ENCODE peak calls at places on chromosomes 12 and 14, in nine cellular contexts. One of them, this sample, is unnamed.

GRCh38 chr12:93407963-93408283 is 30.2 kb downstream of the NUDT4 start:
- DNase-seq in astrocyte: no peak
- DNase-seq in IMR-90: no peak
- DNase-seq in stomach: no peak
- DNase-seq in lung: no peak
- DNase-seq in Peyer's patch: no peak
- DNase-seq in GM12878: no peak
- DNase-seq in uterus: no peak
- DNase-seq in tibial nerve: no peak
- DNase-seq in this sample: no peak

GRCh38 chr14:24879661-24880381 is 170.1 kb downstream of the STXBP6 start:
- DNase-seq in lung: no peak
- DNase-seq in astrocyte: no peak
- DNase-seq in stomach: no peak
- DNase-seq in tibial nerve: no peak
- DNase-seq in IMR-90: no peak
- DNase-seq in Peyer's patch: no peak
- DNase-seq in GM12878: no peak
- DNase-seq in uterus: no peak
- DNase-seq in this sample: no peak

GRCh38 chr14:100845341-100845740 is 19.4 kb downstream of the MEG3 start:
- DNase-seq in GM12878: no peak
- DNase-seq in uterus: no peak
- DNase-seq in IMR-90: no peak
- DNase-seq in Peyer's patch: no peak
- DNase-seq in tibial nerve: no peak
- DNase-seq in astrocyte: no peak
- DNase-seq in lung: no peak
- DNase-seq in stomach: no peak
- DNase-seq in this sample: no peak

GRCh38 chr14:25111061-25111601 is 61.2 kb upstream of the STXBP6 start:
- DNase-seq in tibial nerve: no peak
- DNase-seq in stomach: peak
- DNase-seq in GM12878: no peak
- DNase-seq in IMR-90: peak
- DNase-seq in Peyer's patch: no peak
- DNase-seq in astrocyte: peak
- DNase-seq in lung: no peak
- DNase-seq in uterus: no peak
- DNase-seq in this sample: no peak

GRCh38 chr12:14643247-14643646 is 53.2 kb downstream of the GUCY2C start:
- DNase-seq in uterus: no peak
- DNase-seq in GM12878: no peak
- DNase-seq in stomach: no peak
- DNase-seq in tibial nerve: no peak
- DNase-seq in IMR-90: no peak
- DNase-seq in lung: no peak
- DNase-seq in astrocyte: no peak
- DNase-seq in Peyer's patch: no peak
- DNase-seq in this sample: no peak

GRCh38 chr14:84961637-84962036 is 568.3 kb upstream of the FLRT2 start:
- DNase-seq in IMR-90: no peak
- DNase-seq in lung: no peak
- DNase-seq in astrocyte: no peak
- DNase-seq in tibial nerve: no peak
- DNase-seq in stomach: no peak
- DNase-seq in Peyer's patch: no peak
- DNase-seq in GM12878: no peak
- DNase-seq in uterus: no peak
- DNase-seq in this sample: no peak

GRCh38 chr12:25585662-25586061 is 32.6 kb upstream of the LMNTD1 start:
- DNase-seq in IMR-90: no peak
- DNase-seq in uterus: no peak
- DNase-seq in astrocyte: peak
- DNase-seq in tibial nerve: no peak
- DNase-seq in stomach: no peak
- DNase-seq in lung: no peak
- DNase-seq in GM12878: no peak
- DNase-seq in Peyer's patch: no peak
- DNase-seq in this sample: no peak

GRCh38 chr14:68246074-68246980 is 426.7 kb downstream of the RAD51B start:
- DNase-seq in Peyer's patch: no peak
- DNase-seq in stomach: no peak
- DNase-seq in tibial nerve: no peak
- DNase-seq in GM12878: no peak
- DNase-seq in IMR-90: no peak
- DNase-seq in lung: no peak
- DNase-seq in uterus: no peak
- DNase-seq in astrocyte: peak
- DNase-seq in this sample: no peak

GRCh38 chr14:75409425-75410205 is 18.2 kb upstream of the JDP2 start:
- DNase-seq in Peyer's patch: no peak
- DNase-seq in tibial nerve: no peak
- DNase-seq in uterus: no peak
- DNase-seq in IMR-90: no peak
- DNase-seq in lung: no peak
- DNase-seq in astrocyte: no peak
- DNase-seq in GM12878: no peak
- DNase-seq in stomach: no peak
- DNase-seq in this sample: no peak

GRCh38 chr12:110896559-110896958 is 23.8 kb downstream of the MYL2 start:
- DNase-seq in tibial nerve: no peak
- DNase-seq in uterus: no peak
- DNase-seq in lung: no peak
- DNase-seq in IMR-90: no peak
- DNase-seq in astrocyte: no peak
- DNase-seq in stomach: no peak
- DNase-seq in Peyer's patch: no peak
- DNase-seq in GM12878: no peak
- DNase-seq in this sample: no peak

GRCh38 chr14:23631702-23632460 is 4.3 kb upstream of the DHRS2 start:
- DNase-seq in GM12878: peak
- DNase-seq in IMR-90: peak
- DNase-seq in uterus: peak
- DNase-seq in tibial nerve: no peak
- DNase-seq in lung: peak
- DNase-seq in stomach: peak
- DNase-seq in astrocyte: peak
- DNase-seq in Peyer's patch: no peak
- DNase-seq in this sample: peak

DNA sequence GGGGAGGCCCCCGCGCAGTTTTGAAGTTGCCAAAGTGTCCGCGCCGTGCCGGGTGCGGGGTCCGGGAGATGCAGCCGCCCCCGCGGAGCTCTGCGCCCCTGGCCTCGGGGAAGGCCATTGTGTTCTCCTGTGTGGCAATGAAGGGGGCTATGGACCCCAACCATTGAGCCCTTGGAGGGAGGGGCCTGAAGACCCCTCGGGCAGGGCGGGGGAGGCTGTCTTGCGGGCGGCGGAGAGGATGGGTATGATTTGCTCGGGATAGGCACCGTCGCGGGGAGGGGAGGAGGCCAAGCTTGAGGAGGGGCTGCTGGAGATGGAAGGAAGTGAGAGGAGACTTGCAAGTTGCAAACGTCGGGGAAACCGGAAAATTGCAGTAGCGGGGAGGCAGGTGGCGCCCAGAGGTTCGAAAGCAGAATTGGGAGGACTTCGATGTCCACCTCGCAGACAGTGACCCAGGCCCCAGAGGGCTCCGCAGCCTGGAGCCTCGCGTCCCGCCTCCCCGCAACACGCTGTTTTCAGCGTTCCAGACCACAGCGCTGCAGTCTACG is 25.4 kb downstream of the BCL11B start:
- DNase-seq in uterus: no peak
- DNase-seq in Peyer's patch: peak
- DNase-seq in IMR-90: no peak
- DNase-seq in astrocyte: no peak
- DNase-seq in lung: no peak
- DNase-seq in GM12878: no peak
- DNase-seq in stomach: no peak
- DNase-seq in tibial nerve: no peak
- DNase-seq in this sample: no peak
- H3K4me3 ChIP-seq in uterus: no peak
- H3K4me3 ChIP-seq in Peyer's patch: peak
- H3K4me3 ChIP-seq in IMR-90: no peak
- H3K4me3 ChIP-seq in astrocyte: peak
- H3K4me3 ChIP-seq in lung: no peak
- H3K4me3 ChIP-seq in GM12878: no peak
- H3K4me3 ChIP-seq in stomach: peak
- H3K4me3 ChIP-seq in tibial nerve: peak
- H3K4me3 ChIP-seq in this sample: peak

GRCh38 chr12:108612788-108613282 is 15.0 kb upstream of the TMEM119 start:
- DNase-seq in GM12878: no peak
- DNase-seq in Peyer's patch: no peak
- DNase-seq in uterus: no peak
- DNase-seq in astrocyte: peak
- DNase-seq in stomach: no peak
- DNase-seq in lung: no peak
- DNase-seq in tibial nerve: no peak
- DNase-seq in IMR-90: no peak
- DNase-seq in this sample: no peak

GRCh38 chr12:108613548-108613947 is 15.7 kb upstream of the TMEM119 start:
- DNase-seq in uterus: no peak
- DNase-seq in stomach: no peak
- DNase-seq in tibial nerve: no peak
- DNase-seq in Peyer's patch: no peak
- DNase-seq in IMR-90: no peak
- DNase-seq in lung: no peak
- DNase-seq in astrocyte: no peak
- DNase-seq in GM12878: no peak
- DNase-seq in this sample: no peak

GRCh38 chr12:108610856-108611605 is 13.1 kb upstream of the TMEM119 start:
- DNase-seq in stomach: no peak
- DNase-seq in GM12878: no peak
- DNase-seq in uterus: no peak
- DNase-seq in Peyer's patch: no peak
- DNase-seq in lung: no peak
- DNase-seq in astrocyte: no peak
- DNase-seq in tibial nerve: no peak
- DNase-seq in IMR-90: no peak
- DNase-seq in this sample: no peak

GRCh38 chr12:108610336-108610815 is 12.5 kb upstream of the TMEM119 start:
- DNase-seq in lung: no peak
- DNase-seq in astrocyte: no peak
- DNase-seq in tibial nerve: no peak
- DNase-seq in IMR-90: no peak
- DNase-seq in GM12878: no peak
- DNase-seq in uterus: no peak
- DNase-seq in stomach: no peak
- DNase-seq in Peyer's patch: no peak
- DNase-seq in this sample: no peak

DNA sequence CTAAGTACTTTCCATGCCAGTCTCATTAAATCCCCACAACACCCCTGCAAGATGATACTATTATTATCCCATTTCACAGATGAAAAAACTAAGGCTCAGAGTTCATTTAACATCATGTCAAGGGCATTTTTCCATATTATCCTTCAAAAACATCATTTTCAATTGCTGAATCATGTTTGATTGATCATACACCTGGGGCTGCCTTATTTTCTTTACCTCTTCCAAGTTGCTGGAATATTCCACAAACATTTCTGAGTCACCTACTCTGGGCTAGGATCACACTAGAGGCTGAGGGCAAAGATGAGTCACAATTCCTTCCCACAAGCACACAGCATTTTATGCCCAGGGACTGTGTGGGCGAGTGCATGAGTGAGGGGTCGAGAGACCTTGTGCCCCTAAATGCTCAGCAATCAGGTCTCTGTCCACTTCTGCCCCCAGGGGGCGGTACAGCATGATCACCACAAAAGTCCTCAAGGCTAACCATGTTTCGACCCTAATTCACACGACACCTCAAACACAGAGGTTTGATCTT is 14.1 kb upstream of the TMEM119 start:
- DNase-seq in lung: no peak
- DNase-seq in Peyer's patch: peak
- DNase-seq in tibial nerve: no peak
- DNase-seq in astrocyte: peak
- DNase-seq in IMR-90: peak
- DNase-seq in stomach: no peak
- DNase-seq in uterus: no peak
- DNase-seq in GM12878: no peak
- DNase-seq in this sample: no peak
- TF ChIP-seq CTCF in lung: peak
- TF ChIP-seq CTCF in Peyer's patch: peak
- TF ChIP-seq CTCF in tibial nerve: peak
- TF ChIP-seq CTCF in astrocyte: peak
- TF ChIP-seq CTCF in IMR-90: peak
- TF ChIP-seq CTCF in stomach: no peak
- TF ChIP-seq CTCF in uterus: peak
- TF ChIP-seq CTCF in GM12878: peak
- TF ChIP-seq CTCF in this sample: no peak

DNA sequence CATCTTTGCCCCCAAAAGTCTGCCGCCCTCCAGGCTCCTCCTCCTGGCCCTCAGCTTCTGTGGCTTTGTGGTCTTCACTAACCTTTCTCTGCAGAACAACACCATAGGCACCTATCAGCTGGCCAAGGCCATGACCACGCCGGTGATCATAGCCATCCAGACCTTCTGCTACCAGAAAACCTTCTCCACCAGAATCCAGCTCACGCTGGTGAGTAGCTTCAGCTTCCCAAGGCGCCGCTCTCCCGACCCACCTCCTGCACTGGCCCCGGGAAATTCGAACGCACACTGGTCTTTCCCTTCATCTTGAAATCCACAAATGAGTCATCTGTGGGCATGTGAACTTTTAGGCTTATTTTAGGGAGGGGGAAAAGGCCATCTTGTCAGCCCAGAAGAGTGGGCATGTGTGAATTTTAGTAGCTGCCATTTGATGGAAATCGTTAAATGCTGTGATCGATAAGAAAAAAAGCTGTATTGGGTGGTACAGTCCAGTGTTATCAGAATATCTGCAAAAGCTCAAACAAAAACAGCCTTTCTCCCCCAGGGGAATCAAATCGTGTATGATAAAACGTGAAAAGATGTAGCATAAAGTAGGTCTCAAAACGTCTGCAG is 700 bp downstream of the SLC35E3 start:
- DNase-seq in GM12878: peak
- DNase-seq in lung: peak
- DNase-seq in tibial nerve: peak
- DNase-seq in uterus: peak
- DNase-seq in Peyer's patch: peak
- DNase-seq in stomach: peak
- DNase-seq in astrocyte: peak
- DNase-seq in IMR-90: peak
- DNase-seq in this sample: peak
- H3K27ac ChIP-seq in GM12878: peak
- H3K27ac ChIP-seq in lung: peak
- H3K27ac ChIP-seq in tibial nerve: peak
- H3K27ac ChIP-seq in uterus: peak
- H3K27ac ChIP-seq in Peyer's patch: peak
- H3K27ac ChIP-seq in stomach: peak
- H3K27ac ChIP-seq in astrocyte: peak
- H3K27ac ChIP-seq in IMR-90: peak
- H3K27ac ChIP-seq in this sample: peak

DNA sequence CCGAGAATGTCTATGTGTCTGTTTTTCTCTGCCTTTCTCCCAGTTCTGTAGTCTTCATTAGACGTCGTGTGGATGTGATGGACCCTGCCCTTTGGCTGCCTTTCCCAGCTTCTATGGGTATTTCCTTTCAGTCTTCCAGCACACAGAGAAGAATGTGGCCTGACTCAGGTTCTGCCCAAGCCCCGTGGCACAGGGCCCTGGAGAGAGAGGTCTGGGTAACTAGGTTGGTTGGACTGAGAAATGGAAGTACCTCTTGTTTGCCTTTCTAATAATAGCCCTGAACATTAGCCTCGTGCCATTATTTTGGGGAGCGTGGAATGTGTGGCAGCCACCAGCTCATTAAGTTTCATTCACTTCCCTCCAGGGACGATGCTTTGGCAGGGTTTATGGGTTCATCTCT is 3.9 kb downstream of the FOXJ2 start:
- DNase-seq in astrocyte: no peak
- DNase-seq in uterus: no peak
- DNase-seq in tibial nerve: no peak
- DNase-seq in IMR-90: no peak
- DNase-seq in Peyer's patch: no peak
- DNase-seq in lung: no peak
- DNase-seq in GM12878: no peak
- DNase-seq in stomach: peak
- DNase-seq in this sample: no peak
- H3K4me3 ChIP-seq in astrocyte: no peak
- H3K4me3 ChIP-seq in uterus: no peak
- H3K4me3 ChIP-seq in tibial nerve: no peak
- H3K4me3 ChIP-seq in IMR-90: no peak
- H3K4me3 ChIP-seq in Peyer's patch: no peak
- H3K4me3 ChIP-seq in lung: no peak
- H3K4me3 ChIP-seq in GM12878: no peak
- H3K4me3 ChIP-seq in stomach: peak
- H3K4me3 ChIP-seq in this sample: no peak

This sample was measured in dorsolateral prefrontal cortex.